ENCODE peak calls at places on chromosome 18, in four cellular contexts. Y is substantia nigra, Q is GM23248, I is heart right ventricle. N is an unnamed sample.

GRCh38 chr18:53687002-53687401 is 537.5 kb downstream of the MBD2 start:
- DNase-seq in Y (no peak), Q (peak), I (no peak), N (no peak)

GRCh38 chr18:73043231-73044000 is 175.6 kb upstream of the NETO1 start:
- DNase-seq in Y (no peak), Q (no peak), I (no peak), N (no peak)

GRCh38 chr18:54641734-54642133 is 50.7 kb downstream of the DYNAP start:
- DNase-seq in Y (no peak), Q (no peak), I (no peak), N (no peak)

GRCh38 chr18:69400253-69400975 is at the start of gene DOK6:
- DNase-seq in Y (no peak), Q (peak), I (peak), N (peak)

GRCh38 chr18:9708057-9708881 is at the start of gene RAB31:
- DNase-seq in Y (peak), Q (peak), I (peak), N (peak)

GRCh38 chr18:10705786-10706185 is 180.0 kb downstream of the NAPG start:
- DNase-seq in Y (no peak), Q (no peak), I (no peak), N (no peak)

GRCh38 chr18:57916684-57917083 is 113.6 kb upstream of the ATP8B1 start:
- DNase-seq in Y (no peak), Q (no peak), I (no peak), N (no peak)

GRCh38 chr18:9513971-9514512 is 38.7 kb downstream of the RALBP1 start:
- DNase-seq in Y (no peak), Q (peak), I (no peak), N (no peak)

GRCh38 chr18:23912356-23912755 is 102.2 kb upstream of the TTC39C start:
- DNase-seq in Y (no peak), Q (peak), I (no peak), N (no peak)

GRCh38 chr18:8847066-8847755 is 141.9 kb downstream of the MTCL1 start:
- DNase-seq in Y (no peak), Q (peak), I (no peak), N (no peak)

GRCh38 chr18:36477776-36478175 is 180.3 kb downstream of the FHOD3 start:
- DNase-seq in Y (no peak), Q (no peak), I (no peak), N (no peak)

GRCh38 chr18:39825485-39825884 is 2129.5 kb upstream of the PIK3C3 start:
- DNase-seq in Y (no peak), Q (peak), I (no peak), N (no peak)

GRCh38 chr18:68447286-68447685 is 267.6 kb downstream of the TMX3 start:
- DNase-seq in Y (no peak), Q (peak), I (no peak), N (no peak)

GRCh38 chr18:56627991-56628390 is 10.4 kb downstream of the TXNL1 start:
- DNase-seq in Y (no peak), Q (no peak), I (no peak), N (no peak)

GRCh38 chr18:23740105-23740830 is 51.0 kb downstream of the LAMA3 start:
- DNase-seq in Y (no peak), Q (peak), I (no peak), N (no peak)

GRCh38 chr18:38644875-38645641 is 1079.5 kb upstream of the CELF4 start:
- DNase-seq in Y (no peak), Q (no peak), I (no peak), N (no peak)

GRCh38 chr18:65754121-65754520 is 3.3 kb downstream of the CDH7 start:
- DNase-seq in Y (no peak), Q (no peak), I (no peak), N (no peak)

GRCh38 chr18:10213526-10213925 is 240.9 kb upstream of the APCDD1 start:
- DNase-seq in Y (no peak), Q (peak), I (no peak), N (no peak)

GRCh38 chr18:36376361-36376760 is 78.8 kb downstream of the FHOD3 start:
- DNase-seq in Y (no peak), Q (peak), I (no peak), N (peak)

GRCh38 chr18:31546476-31546875 is 45.2 kb upstream of the TTR start:
- DNase-seq in Y (no peak), Q (no peak), I (no peak), N (no peak)

GRCh38 chr18:74541703-74542555 is 7.6 kb downstream of the CNDP1 start:
- DNase-seq in Y (peak), Q (no peak), I (no peak), N (peak)

GRCh38 chr18:10754128-10754527 is 228.3 kb downstream of the NAPG start:
- DNase-seq in Y (no peak), Q (no peak), I (no peak), N (no peak)

GRCh38 chr18:26473721-26474120 is 74.6 kb downstream of the KCTD1 start:
- DNase-seq in Y (no peak), Q (no peak), I (no peak), N (no peak)

GRCh38 chr18:10120622-10121021 is 206.8 kb downstream of the VAPA start:
- DNase-seq in Y (no peak), Q (no peak), I (no peak), N (no peak)

GRCh38 chr18:61900504-61901281 is 7.9 kb upstream of the RNF152 start:
- DNase-seq in Y (no peak), Q (no peak), I (no peak), N (no peak)

GRCh38 chr18:21341141-21341540 is 99.1 kb downstream of the GREB1L start:
- DNase-seq in Y (no peak), Q (peak), I (no peak), N (no peak)

GRCh38 chr18:48839819-48840490 is 110.8 kb downstream of the SMAD7 start:
- DNase-seq in Y (no peak), Q (no peak), I (no peak), N (no peak)
- H3K27ac ChIP-seq in Y (peak), Q (peak), I (peak), N (peak)

GRCh38 chr18:3410273-3410672 is 39.7 kb upstream of the TGIF1 start:
- DNase-seq in Y (no peak), Q (no peak), I (no peak), N (no peak)

GRCh38 chr18:3409811-3410210 is 40.2 kb upstream of the TGIF1 start:
- DNase-seq in Y (no peak), Q (no peak), I (no peak), N (no peak)

GRCh38 chr18:3401669-3402620 is 48.0 kb upstream of the TGIF1 start:
- DNase-seq in Y (no peak), Q (no peak), I (no peak), N (no peak)

GRCh38 chr18:3402962-3403585 is 46.9 kb upstream of the TGIF1 start:
- DNase-seq in Y (no peak), Q (peak), I (no peak), N (no peak)

GRCh38 chr18:3405713-3406112 is 44.3 kb upstream of the TGIF1 start:
- DNase-seq in Y (no peak), Q (no peak), I (no peak), N (no peak)
- H3K27ac ChIP-seq in Y (no peak), Q (no peak), I (no peak), N (no peak)

GRCh38 chr18:51323941-51324340 is 126.5 kb upstream of the MEX3C start:
- DNase-seq in Y (no peak), Q (no peak), I (no peak), N (no peak)

GRCh38 chr18:51321696-51322095 is 124.2 kb upstream of the MEX3C start:
- DNase-seq in Y (no peak), Q (no peak), I (no peak), N (no peak)
- H3K27ac ChIP-seq in Y (no peak), Q (no peak), I (no peak), N (no peak)

GRCh38 chr18:6255121-6255742 is 159.5 kb downstream of the L3MBTL4 start:
- DNase-seq in Y (no peak), Q (no peak), I (no peak), N (no peak)
- H3K27ac ChIP-seq in Y (peak), Q (no peak), I (no peak), N (peak)

GRCh38 chr18:50738103-50738757 is 81.6 kb downstream of the MRO start:
- DNase-seq in Y (no peak), Q (no peak), I (no peak), N (no peak)

GRCh38 chr18:50729986-50730385 is 89.8 kb downstream of the MRO start:
- DNase-seq in Y (no peak), Q (no peak), I (no peak), N (no peak)

GRCh38 chr18:50737127-50737526 is 82.7 kb downstream of the MRO start:
- DNase-seq in Y (no peak), Q (no peak), I (no peak), N (no peak)

GRCh38 chr18:50734886-50735285 is 84.9 kb downstream of the MRO start:
- DNase-seq in Y (no peak), Q (no peak), I (no peak), N (no peak)

GRCh38 chr18:50734342-50734741 is 85.5 kb downstream of the MRO start:
- DNase-seq in Y (no peak), Q (no peak), I (no peak), N (no peak)
- H3K27ac ChIP-seq in Y (no peak), Q (no peak), I (no peak), N (no peak)

GRCh38 chr18:12803069-12803936 is 80.7 kb downstream of the PTPN2 start:
- DNase-seq in Y (no peak), Q (no peak), I (no peak), N (no peak)
- H3K27ac ChIP-seq in Y (no peak), Q (no peak), I (no peak), N (no peak)

DNA sequence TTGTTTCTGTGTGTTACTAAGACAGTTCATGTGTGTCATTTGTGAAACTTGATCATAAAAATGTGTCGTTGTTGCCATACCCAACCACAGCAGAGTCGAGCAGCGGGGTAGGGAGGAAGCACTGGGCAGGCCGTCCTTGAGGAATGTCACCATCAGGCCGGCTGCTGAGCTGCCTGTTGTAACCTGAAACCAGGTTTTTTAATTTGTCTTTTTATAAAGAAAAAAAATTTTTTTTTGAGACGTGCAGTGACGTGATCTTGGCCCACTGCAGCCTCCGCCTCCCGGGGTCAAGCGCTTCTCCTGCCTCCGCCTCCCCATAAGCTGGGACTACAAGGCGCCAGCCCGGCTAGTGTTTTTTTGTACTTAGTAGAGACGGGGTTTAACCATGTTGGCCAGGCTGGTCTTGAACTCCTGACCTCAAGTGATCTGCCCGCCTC is 580 bp upstream of the TXNL4A start:
- DNase-seq in Y (no peak), Q (peak), I (peak), N (no peak)
- H3K27ac ChIP-seq in Y (peak), Q (peak), I (peak), N (peak)

GRCh38 chr18:59502899-59503245 is 143.8 kb upstream of the LMAN1 start:
- DNase-seq in Y (no peak), Q (no peak), I (no peak), N (no peak)
- H3K27ac ChIP-seq in Y (no peak), Q (peak), I (peak), N (no peak)

GRCh38 chr18:12076424-12077140 is 17.1 kb upstream of the ANKRD62 start:
- DNase-seq in Y (no peak), Q (peak), I (no peak), N (no peak)
- H3K27ac ChIP-seq in Y (no peak), Q (peak), I (no peak), N (peak)

N was measured in coronary artery.